ENCODE peak calls at places on chromosomes 13 and 19, in nine cellular contexts. One of them, this sample, is unnamed.

GRCh38 chr13:51826606-51827005 is 18.4 kb downstream of the TMEM272 start:
- DNase-seq in progenitor cell of endocrine pancreas: no peak
- DNase-seq in tibial nerve: no peak
- DNase-seq in GM13976: no peak
- DNase-seq in hepatocyte: no peak
- DNase-seq in tibial artery: no peak
- DNase-seq in right atrium auricular region: no peak
- DNase-seq in PC-9: no peak
- DNase-seq in bronchial epithelial cell: peak
- DNase-seq in this sample: no peak

GRCh38 chr13:35309711-35310110 is 166.8 kb downstream of the MAB21L1 start:
- DNase-seq in progenitor cell of endocrine pancreas: no peak
- DNase-seq in tibial nerve: no peak
- DNase-seq in GM13976: no peak
- DNase-seq in hepatocyte: no peak
- DNase-seq in tibial artery: no peak
- DNase-seq in right atrium auricular region: no peak
- DNase-seq in PC-9: no peak
- DNase-seq in bronchial epithelial cell: no peak
- DNase-seq in this sample: no peak

GRCh38 chr13:77026783-77027621 is at the start of gene FBXL3:
- DNase-seq in progenitor cell of endocrine pancreas: peak
- DNase-seq in tibial nerve: peak
- DNase-seq in GM13976: peak
- DNase-seq in hepatocyte: peak
- DNase-seq in tibial artery: peak
- DNase-seq in right atrium auricular region: peak
- DNase-seq in PC-9: peak
- DNase-seq in bronchial epithelial cell: peak
- DNase-seq in this sample: peak

GRCh38 chr13:78121459-78122348 is 203.1 kb upstream of the EDNRB start:
- DNase-seq in progenitor cell of endocrine pancreas: no peak
- DNase-seq in tibial nerve: peak
- DNase-seq in GM13976: peak
- DNase-seq in hepatocyte: peak
- DNase-seq in tibial artery: no peak
- DNase-seq in right atrium auricular region: peak
- DNase-seq in PC-9: no peak
- DNase-seq in bronchial epithelial cell: peak
- DNase-seq in this sample: no peak

GRCh38 chr13:29861694-29862110 is 11.3 kb upstream of the UBL3 start:
- DNase-seq in progenitor cell of endocrine pancreas: no peak
- DNase-seq in tibial nerve: no peak
- DNase-seq in GM13976: no peak
- DNase-seq in hepatocyte: peak
- DNase-seq in tibial artery: no peak
- DNase-seq in right atrium auricular region: no peak
- DNase-seq in PC-9: peak
- DNase-seq in bronchial epithelial cell: peak
- DNase-seq in this sample: no peak

GRCh38 chr13:26946675-26947342 is 186.2 kb upstream of the GPR12 start:
- DNase-seq in progenitor cell of endocrine pancreas: no peak
- DNase-seq in tibial nerve: no peak
- DNase-seq in GM13976: peak
- DNase-seq in hepatocyte: peak
- DNase-seq in tibial artery: no peak
- DNase-seq in right atrium auricular region: no peak
- DNase-seq in PC-9: no peak
- DNase-seq in bronchial epithelial cell: peak
- DNase-seq in this sample: no peak

GRCh38 chr19:37505958-37506386 is 767 bp upstream of the ZNF793 start:
- DNase-seq in progenitor cell of endocrine pancreas: no peak
- DNase-seq in tibial nerve: no peak
- DNase-seq in GM13976: no peak
- DNase-seq in hepatocyte: peak
- DNase-seq in tibial artery: no peak
- DNase-seq in right atrium auricular region: no peak
- DNase-seq in PC-9: no peak
- DNase-seq in bronchial epithelial cell: no peak
- DNase-seq in this sample: no peak

GRCh38 chr13:81639984-81640582 is 1299.2 kb upstream of the SPRY2 start:
- DNase-seq in progenitor cell of endocrine pancreas: no peak
- DNase-seq in tibial nerve: no peak
- DNase-seq in GM13976: no peak
- DNase-seq in hepatocyte: peak
- DNase-seq in tibial artery: no peak
- DNase-seq in right atrium auricular region: no peak
- DNase-seq in PC-9: no peak
- DNase-seq in bronchial epithelial cell: peak
- DNase-seq in this sample: no peak

GRCh38 chr13:37342205-37342604 is 236.7 kb upstream of the CSNK1A1L start:
- DNase-seq in progenitor cell of endocrine pancreas: no peak
- DNase-seq in tibial nerve: no peak
- DNase-seq in GM13976: no peak
- DNase-seq in hepatocyte: no peak
- DNase-seq in tibial artery: no peak
- DNase-seq in right atrium auricular region: no peak
- DNase-seq in PC-9: no peak
- DNase-seq in bronchial epithelial cell: no peak
- DNase-seq in this sample: no peak

GRCh38 chr19:53957448-53958167 is 5.1 kb upstream of the CACNG8 start:
- DNase-seq in progenitor cell of endocrine pancreas: no peak
- DNase-seq in tibial nerve: no peak
- DNase-seq in GM13976: no peak
- DNase-seq in hepatocyte: no peak
- DNase-seq in tibial artery: no peak
- DNase-seq in right atrium auricular region: no peak
- DNase-seq in PC-9: no peak
- DNase-seq in bronchial epithelial cell: no peak
- DNase-seq in this sample: no peak

GRCh38 chr19:50383307-50383851 is 768 bp upstream of the POLD1 start:
- DNase-seq in progenitor cell of endocrine pancreas: no peak
- DNase-seq in tibial nerve: peak
- DNase-seq in GM13976: peak
- DNase-seq in hepatocyte: peak
- DNase-seq in tibial artery: no peak
- DNase-seq in right atrium auricular region: no peak
- DNase-seq in PC-9: no peak
- DNase-seq in bronchial epithelial cell: no peak
- DNase-seq in this sample: no peak

GRCh38 chr19:15291089-15291488 is 41.2 kb downstream of the BRD4 start:
- DNase-seq in progenitor cell of endocrine pancreas: no peak
- DNase-seq in tibial nerve: no peak
- DNase-seq in GM13976: no peak
- DNase-seq in hepatocyte: no peak
- DNase-seq in tibial artery: no peak
- DNase-seq in right atrium auricular region: no peak
- DNase-seq in PC-9: no peak
- DNase-seq in bronchial epithelial cell: no peak
- DNase-seq in this sample: no peak

GRCh38 chr13:27203854-27204253 is 32.2 kb upstream of the USP12 start:
- DNase-seq in progenitor cell of endocrine pancreas: no peak
- DNase-seq in tibial nerve: peak
- DNase-seq in GM13976: no peak
- DNase-seq in hepatocyte: no peak
- DNase-seq in tibial artery: no peak
- DNase-seq in right atrium auricular region: no peak
- DNase-seq in PC-9: no peak
- DNase-seq in bronchial epithelial cell: peak
- DNase-seq in this sample: no peak

GRCh38 chr19:8161135-8161646 is 11.8 kb upstream of the FBN3 start:
- DNase-seq in progenitor cell of endocrine pancreas: no peak
- DNase-seq in tibial nerve: no peak
- DNase-seq in GM13976: peak
- DNase-seq in hepatocyte: no peak
- DNase-seq in tibial artery: no peak
- DNase-seq in right atrium auricular region: no peak
- DNase-seq in PC-9: no peak
- DNase-seq in bronchial epithelial cell: no peak
- DNase-seq in this sample: no peak

GRCh38 chr13:27599845-27600553 is 20.3 kb downstream of the LNX2 start:
- DNase-seq in progenitor cell of endocrine pancreas: no peak
- DNase-seq in tibial nerve: no peak
- DNase-seq in GM13976: no peak
- DNase-seq in hepatocyte: peak
- DNase-seq in tibial artery: no peak
- DNase-seq in right atrium auricular region: no peak
- DNase-seq in PC-9: peak
- DNase-seq in bronchial epithelial cell: peak
- DNase-seq in this sample: no peak

GRCh38 chr13:78960881-78961280 is 301.9 kb upstream of the OBI1 start:
- DNase-seq in progenitor cell of endocrine pancreas: no peak
- DNase-seq in tibial nerve: no peak
- DNase-seq in GM13976: no peak
- DNase-seq in hepatocyte: no peak
- DNase-seq in tibial artery: no peak
- DNase-seq in right atrium auricular region: no peak
- DNase-seq in PC-9: no peak
- DNase-seq in bronchial epithelial cell: no peak
- DNase-seq in this sample: no peak

GRCh38 chr13:102422690-102423089 is 20.8 kb upstream of the FGF14 start:
- DNase-seq in progenitor cell of endocrine pancreas: no peak
- DNase-seq in tibial nerve: no peak
- DNase-seq in GM13976: no peak
- DNase-seq in hepatocyte: no peak
- DNase-seq in tibial artery: no peak
- DNase-seq in right atrium auricular region: no peak
- DNase-seq in PC-9: no peak
- DNase-seq in bronchial epithelial cell: no peak
- DNase-seq in this sample: no peak
- TF ChIP-seq CTCF in progenitor cell of endocrine pancreas: no peak
- TF ChIP-seq CTCF in tibial nerve: no peak
- TF ChIP-seq CTCF in GM13976: no peak
- TF ChIP-seq CTCF in hepatocyte: no peak
- TF ChIP-seq CTCF in tibial artery: no peak
- TF ChIP-seq CTCF in right atrium auricular region: no peak
- TF ChIP-seq CTCF in PC-9: no peak
- TF ChIP-seq CTCF in bronchial epithelial cell: no peak
- TF ChIP-seq CTCF in this sample: no peak

DNA sequence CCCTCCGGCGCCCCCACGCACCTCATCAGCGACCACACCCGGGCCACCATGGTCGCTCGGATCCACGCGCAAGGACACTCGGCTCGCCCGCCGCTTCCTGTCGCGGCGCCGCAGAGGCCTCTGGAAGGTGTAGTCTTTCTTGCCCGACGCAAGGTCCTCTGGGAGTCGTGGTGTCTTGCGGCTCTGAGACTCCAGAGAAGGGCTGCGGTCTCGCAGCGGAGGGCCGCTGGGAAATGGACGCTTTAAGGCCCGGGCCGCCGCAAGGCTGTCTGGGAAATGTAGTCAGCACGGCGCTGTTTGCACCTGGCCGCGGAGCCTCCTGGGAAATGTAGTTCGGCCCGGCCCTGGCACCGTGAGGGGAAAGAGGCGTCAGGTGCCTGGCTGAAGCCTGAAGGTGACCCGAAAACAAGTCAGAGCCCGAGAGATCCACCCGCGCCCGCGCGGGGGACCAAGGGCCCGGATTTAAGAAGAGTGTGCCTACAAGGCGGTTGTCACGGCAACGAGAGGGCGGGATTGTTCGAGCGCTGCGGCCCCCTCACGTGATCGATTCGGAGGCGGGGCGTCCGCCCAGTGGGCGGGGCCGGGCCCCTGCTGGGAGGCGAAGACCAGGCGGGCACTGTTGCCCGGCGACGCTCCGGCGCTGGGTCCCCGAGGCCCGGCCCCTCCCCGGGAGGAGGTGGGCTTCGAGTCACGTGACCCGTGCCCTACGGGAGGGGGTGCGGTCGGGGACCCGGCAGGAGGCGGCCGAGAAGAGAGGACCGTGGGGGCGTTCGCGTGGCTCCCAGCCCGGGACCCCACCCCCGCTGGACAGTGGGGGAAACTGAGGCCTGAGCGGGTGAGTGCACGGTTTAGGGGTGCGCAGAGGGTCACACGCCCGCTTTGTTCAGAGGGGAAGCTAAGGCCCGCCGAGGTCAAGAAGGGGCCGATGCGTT is at the start of the genes HSD11B1L and MICOS13:
- DNase-seq in progenitor cell of endocrine pancreas: peak
- DNase-seq in tibial nerve: peak
- DNase-seq in GM13976: peak
- DNase-seq in hepatocyte: peak
- DNase-seq in tibial artery: peak
- DNase-seq in right atrium auricular region: peak
- DNase-seq in PC-9: peak
- DNase-seq in bronchial epithelial cell: peak
- DNase-seq in this sample: peak
- TF ChIP-seq CTCF in progenitor cell of endocrine pancreas: no peak
- TF ChIP-seq CTCF in tibial nerve: no peak
- TF ChIP-seq CTCF in GM13976: no peak
- TF ChIP-seq CTCF in hepatocyte: no peak
- TF ChIP-seq CTCF in tibial artery: no peak
- TF ChIP-seq CTCF in right atrium auricular region: no peak
- TF ChIP-seq CTCF in PC-9: no peak
- TF ChIP-seq CTCF in bronchial epithelial cell: no peak
- TF ChIP-seq CTCF in this sample: no peak

DNA sequence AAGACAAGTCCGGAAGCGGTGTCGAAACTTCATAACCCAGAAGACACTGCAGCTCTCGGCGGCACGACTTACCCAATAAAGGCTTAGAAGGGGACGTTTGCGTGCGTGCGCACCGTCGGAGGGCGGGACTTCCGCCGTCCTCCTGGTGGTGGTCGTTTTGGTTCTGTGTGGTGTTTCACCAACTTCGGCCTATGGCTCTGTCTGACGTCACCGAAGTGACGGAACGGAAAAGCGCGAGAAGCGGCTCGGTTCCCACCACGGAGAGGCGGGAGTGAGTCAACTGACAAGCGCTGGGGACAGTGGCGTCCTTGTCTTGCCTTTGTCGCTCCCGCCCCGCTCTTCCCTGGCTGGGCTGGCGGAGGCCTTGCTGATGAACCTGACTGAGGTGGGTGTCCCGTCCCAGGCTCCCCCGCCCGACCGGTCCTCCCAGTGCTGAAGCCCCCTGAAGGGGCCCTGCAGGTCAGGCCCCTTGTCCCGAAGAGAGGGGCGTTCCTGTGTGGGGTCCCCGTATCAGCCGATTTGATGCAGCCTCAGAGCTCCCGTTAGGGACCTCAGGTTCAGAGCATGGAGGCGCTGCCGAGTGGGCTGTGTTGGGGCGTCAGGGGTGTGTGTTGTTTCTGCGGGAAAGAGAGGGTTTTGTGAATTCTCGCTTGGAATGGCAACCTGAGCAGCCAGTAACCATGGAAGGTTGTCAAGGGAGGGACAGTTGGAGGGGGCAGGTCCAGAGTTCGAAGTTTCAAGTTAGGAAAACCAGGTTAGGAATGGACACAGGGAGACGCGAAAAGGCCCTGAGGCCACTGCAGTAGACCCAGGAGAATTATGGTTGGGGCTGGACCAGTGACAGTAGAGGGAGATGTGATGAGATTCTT is at the start of gene ZNF548:
- DNase-seq in progenitor cell of endocrine pancreas: peak
- DNase-seq in tibial nerve: peak
- DNase-seq in GM13976: peak
- DNase-seq in hepatocyte: peak
- DNase-seq in tibial artery: peak
- DNase-seq in right atrium auricular region: peak
- DNase-seq in PC-9: peak
- DNase-seq in bronchial epithelial cell: peak
- DNase-seq in this sample: peak
- TF ChIP-seq CTCF in progenitor cell of endocrine pancreas: peak
- TF ChIP-seq CTCF in tibial nerve: peak
- TF ChIP-seq CTCF in GM13976: no peak
- TF ChIP-seq CTCF in hepatocyte: no peak
- TF ChIP-seq CTCF in tibial artery: peak
- TF ChIP-seq CTCF in right atrium auricular region: no peak
- TF ChIP-seq CTCF in PC-9: no peak
- TF ChIP-seq CTCF in bronchial epithelial cell: peak
- TF ChIP-seq CTCF in this sample: no peak

GRCh38 chr13:107203146-107203847 is 635.4 kb upstream of the ARGLU1 start:
- DNase-seq in progenitor cell of endocrine pancreas: no peak
- DNase-seq in tibial nerve: no peak
- DNase-seq in GM13976: peak
- DNase-seq in hepatocyte: peak
- DNase-seq in tibial artery: no peak
- DNase-seq in right atrium auricular region: no peak
- DNase-seq in PC-9: no peak
- DNase-seq in bronchial epithelial cell: no peak
- DNase-seq in this sample: no peak
- TF ChIP-seq CTCF in progenitor cell of endocrine pancreas: peak
- TF ChIP-seq CTCF in tibial nerve: no peak
- TF ChIP-seq CTCF in GM13976: peak
- TF ChIP-seq CTCF in hepatocyte: peak
- TF ChIP-seq CTCF in tibial artery: no peak
- TF ChIP-seq CTCF in right atrium auricular region: peak
- TF ChIP-seq CTCF in PC-9: peak
- TF ChIP-seq CTCF in bronchial epithelial cell: no peak
- TF ChIP-seq CTCF in this sample: no peak

This sample was measured in natural killer cell.